ENCODE peak calls at places on chromosome 7, in nine cellular contexts. One of them, this sample, is unnamed.

GRCh38 chr7:112223310-112223709 is 16.8 kb downstream of the ZNF277 start:
- ATAC-seq in HCT116: no peak
- ATAC-seq in activated B cell treated with CpG ODN at 0.5 μM for 24 hours: no peak
- ATAC-seq in heart right ventricle: no peak
- ATAC-seq in activated naive CD8-positive, alpha-beta T cell treated with anti-CD3 and anti-CD28 coated beads, Interleukin-2, amount 10 ng/mL, durations not matched to agents 7 days and 5 days: no peak
- ATAC-seq in activated T-cell treated with anti-CD3 and anti-CD28 coated beads, Interleukin-2, amount 50 U/mL, for 4 hours: no peak
- ATAC-seq in activated CD8-positive, alpha-beta T cell treated with anti-CD3 and anti-CD28 coated beads for 36 hours: no peak
- ATAC-seq in right lobe of liver: peak
- ATAC-seq in stimulated activated memory B cell treated with anti-CD40 and anti-IgM and Interleukin-4, amounts not matched to agents 10 μg/mL and 1 μg/mL and 100 μg/mL, for 72 hours: no peak
- ATAC-seq in this sample: no peak

GRCh38 chr7:135801045-135801693 is 52.6 kb upstream of the FAM180A start:
- ATAC-seq in HCT116: peak
- ATAC-seq in activated B cell treated with CpG ODN at 0.5 μM for 24 hours: peak
- ATAC-seq in heart right ventricle: peak
- ATAC-seq in activated naive CD8-positive, alpha-beta T cell treated with anti-CD3 and anti-CD28 coated beads, Interleukin-2, amount 10 ng/mL, durations not matched to agents 7 days and 5 days: peak
- ATAC-seq in activated T-cell treated with anti-CD3 and anti-CD28 coated beads, Interleukin-2, amount 50 U/mL, for 4 hours: peak
- ATAC-seq in activated CD8-positive, alpha-beta T cell treated with anti-CD3 and anti-CD28 coated beads for 36 hours: peak
- ATAC-seq in right lobe of liver: peak
- ATAC-seq in stimulated activated memory B cell treated with anti-CD40 and anti-IgM and Interleukin-4, amounts not matched to agents 10 μg/mL and 1 μg/mL and 100 μg/mL, for 72 hours: peak
- ATAC-seq in this sample: peak

GRCh38 chr7:155885162-155886160 is 73.2 kb upstream of the SHH start:
- ATAC-seq in HCT116: no peak
- ATAC-seq in activated B cell treated with CpG ODN at 0.5 μM for 24 hours: no peak
- ATAC-seq in heart right ventricle: peak
- ATAC-seq in activated naive CD8-positive, alpha-beta T cell treated with anti-CD3 and anti-CD28 coated beads, Interleukin-2, amount 10 ng/mL, durations not matched to agents 7 days and 5 days: no peak
- ATAC-seq in activated T-cell treated with anti-CD3 and anti-CD28 coated beads, Interleukin-2, amount 50 U/mL, for 4 hours: no peak
- ATAC-seq in activated CD8-positive, alpha-beta T cell treated with anti-CD3 and anti-CD28 coated beads for 36 hours: no peak
- ATAC-seq in right lobe of liver: peak
- ATAC-seq in stimulated activated memory B cell treated with anti-CD40 and anti-IgM and Interleukin-4, amounts not matched to agents 10 μg/mL and 1 μg/mL and 100 μg/mL, for 72 hours: no peak
- ATAC-seq in this sample: peak

GRCh38 chr7:132501956-132502355 is 74.3 kb downstream of the PLXNA4 start:
- ATAC-seq in HCT116: no peak
- ATAC-seq in activated B cell treated with CpG ODN at 0.5 μM for 24 hours: no peak
- ATAC-seq in heart right ventricle: no peak
- ATAC-seq in activated naive CD8-positive, alpha-beta T cell treated with anti-CD3 and anti-CD28 coated beads, Interleukin-2, amount 10 ng/mL, durations not matched to agents 7 days and 5 days: no peak
- ATAC-seq in activated T-cell treated with anti-CD3 and anti-CD28 coated beads, Interleukin-2, amount 50 U/mL, for 4 hours: no peak
- ATAC-seq in activated CD8-positive, alpha-beta T cell treated with anti-CD3 and anti-CD28 coated beads for 36 hours: no peak
- ATAC-seq in right lobe of liver: no peak
- ATAC-seq in stimulated activated memory B cell treated with anti-CD40 and anti-IgM and Interleukin-4, amounts not matched to agents 10 μg/mL and 1 μg/mL and 100 μg/mL, for 72 hours: no peak
- ATAC-seq in this sample: peak

GRCh38 chr7:53835301-53835700 is 706.9 kb upstream of the VSTM2A start:
- ATAC-seq in HCT116: no peak
- ATAC-seq in activated B cell treated with CpG ODN at 0.5 μM for 24 hours: no peak
- ATAC-seq in heart right ventricle: no peak
- ATAC-seq in activated naive CD8-positive, alpha-beta T cell treated with anti-CD3 and anti-CD28 coated beads, Interleukin-2, amount 10 ng/mL, durations not matched to agents 7 days and 5 days: no peak
- ATAC-seq in activated T-cell treated with anti-CD3 and anti-CD28 coated beads, Interleukin-2, amount 50 U/mL, for 4 hours: no peak
- ATAC-seq in activated CD8-positive, alpha-beta T cell treated with anti-CD3 and anti-CD28 coated beads for 36 hours: no peak
- ATAC-seq in right lobe of liver: no peak
- ATAC-seq in stimulated activated memory B cell treated with anti-CD40 and anti-IgM and Interleukin-4, amounts not matched to agents 10 μg/mL and 1 μg/mL and 100 μg/mL, for 72 hours: no peak
- ATAC-seq in this sample: no peak

GRCh38 chr7:101126651-101127459 is at the start of gene SERPINE1:
- ATAC-seq in HCT116: peak
- ATAC-seq in activated B cell treated with CpG ODN at 0.5 μM for 24 hours: peak
- ATAC-seq in heart right ventricle: peak
- ATAC-seq in activated naive CD8-positive, alpha-beta T cell treated with anti-CD3 and anti-CD28 coated beads, Interleukin-2, amount 10 ng/mL, durations not matched to agents 7 days and 5 days: peak
- ATAC-seq in activated T-cell treated with anti-CD3 and anti-CD28 coated beads, Interleukin-2, amount 50 U/mL, for 4 hours: peak
- ATAC-seq in activated CD8-positive, alpha-beta T cell treated with anti-CD3 and anti-CD28 coated beads for 36 hours: peak
- ATAC-seq in right lobe of liver: peak
- ATAC-seq in stimulated activated memory B cell treated with anti-CD40 and anti-IgM and Interleukin-4, amounts not matched to agents 10 μg/mL and 1 μg/mL and 100 μg/mL, for 72 hours: peak
- ATAC-seq in this sample: peak

GRCh38 chr7:46930336-46930735 is 651.6 kb downstream of the TNS3 start:
- ATAC-seq in HCT116: no peak
- ATAC-seq in activated B cell treated with CpG ODN at 0.5 μM for 24 hours: no peak
- ATAC-seq in heart right ventricle: no peak
- ATAC-seq in activated naive CD8-positive, alpha-beta T cell treated with anti-CD3 and anti-CD28 coated beads, Interleukin-2, amount 10 ng/mL, durations not matched to agents 7 days and 5 days: no peak
- ATAC-seq in activated T-cell treated with anti-CD3 and anti-CD28 coated beads, Interleukin-2, amount 50 U/mL, for 4 hours: no peak
- ATAC-seq in activated CD8-positive, alpha-beta T cell treated with anti-CD3 and anti-CD28 coated beads for 36 hours: no peak
- ATAC-seq in right lobe of liver: no peak
- ATAC-seq in stimulated activated memory B cell treated with anti-CD40 and anti-IgM and Interleukin-4, amounts not matched to agents 10 μg/mL and 1 μg/mL and 100 μg/mL, for 72 hours: no peak
- ATAC-seq in this sample: peak

GRCh38 chr7:6536262-6536770 is 14.9 kb downstream of the GRID2IP start:
- ATAC-seq in HCT116: no peak
- ATAC-seq in activated B cell treated with CpG ODN at 0.5 μM for 24 hours: peak
- ATAC-seq in heart right ventricle: no peak
- ATAC-seq in activated naive CD8-positive, alpha-beta T cell treated with anti-CD3 and anti-CD28 coated beads, Interleukin-2, amount 10 ng/mL, durations not matched to agents 7 days and 5 days: peak
- ATAC-seq in activated T-cell treated with anti-CD3 and anti-CD28 coated beads, Interleukin-2, amount 50 U/mL, for 4 hours: peak
- ATAC-seq in activated CD8-positive, alpha-beta T cell treated with anti-CD3 and anti-CD28 coated beads for 36 hours: peak
- ATAC-seq in right lobe of liver: no peak
- ATAC-seq in stimulated activated memory B cell treated with anti-CD40 and anti-IgM and Interleukin-4, amounts not matched to agents 10 μg/mL and 1 μg/mL and 100 μg/mL, for 72 hours: no peak
- ATAC-seq in this sample: no peak

GRCh38 chr7:147858421-147858820 is 732.1 kb upstream of the C7orf33 start:
- ATAC-seq in HCT116: no peak
- ATAC-seq in activated B cell treated with CpG ODN at 0.5 μM for 24 hours: no peak
- ATAC-seq in heart right ventricle: no peak
- ATAC-seq in activated naive CD8-positive, alpha-beta T cell treated with anti-CD3 and anti-CD28 coated beads, Interleukin-2, amount 10 ng/mL, durations not matched to agents 7 days and 5 days: no peak
- ATAC-seq in activated T-cell treated with anti-CD3 and anti-CD28 coated beads, Interleukin-2, amount 50 U/mL, for 4 hours: no peak
- ATAC-seq in activated CD8-positive, alpha-beta T cell treated with anti-CD3 and anti-CD28 coated beads for 36 hours: no peak
- ATAC-seq in right lobe of liver: no peak
- ATAC-seq in stimulated activated memory B cell treated with anti-CD40 and anti-IgM and Interleukin-4, amounts not matched to agents 10 μg/mL and 1 μg/mL and 100 μg/mL, for 72 hours: no peak
- ATAC-seq in this sample: no peak

GRCh38 chr7:19698331-19698730 is 10.5 kb downstream of the POLR1F start:
- ATAC-seq in HCT116: no peak
- ATAC-seq in activated B cell treated with CpG ODN at 0.5 μM for 24 hours: no peak
- ATAC-seq in heart right ventricle: no peak
- ATAC-seq in activated naive CD8-positive, alpha-beta T cell treated with anti-CD3 and anti-CD28 coated beads, Interleukin-2, amount 10 ng/mL, durations not matched to agents 7 days and 5 days: no peak
- ATAC-seq in activated T-cell treated with anti-CD3 and anti-CD28 coated beads, Interleukin-2, amount 50 U/mL, for 4 hours: no peak
- ATAC-seq in activated CD8-positive, alpha-beta T cell treated with anti-CD3 and anti-CD28 coated beads for 36 hours: no peak
- ATAC-seq in right lobe of liver: no peak
- ATAC-seq in stimulated activated memory B cell treated with anti-CD40 and anti-IgM and Interleukin-4, amounts not matched to agents 10 μg/mL and 1 μg/mL and 100 μg/mL, for 72 hours: no peak
- ATAC-seq in this sample: no peak

GRCh38 chr7:147570390-147570789 is 1020.2 kb upstream of the C7orf33 start:
- ATAC-seq in HCT116: no peak
- ATAC-seq in activated B cell treated with CpG ODN at 0.5 μM for 24 hours: no peak
- ATAC-seq in heart right ventricle: no peak
- ATAC-seq in activated naive CD8-positive, alpha-beta T cell treated with anti-CD3 and anti-CD28 coated beads, Interleukin-2, amount 10 ng/mL, durations not matched to agents 7 days and 5 days: no peak
- ATAC-seq in activated T-cell treated with anti-CD3 and anti-CD28 coated beads, Interleukin-2, amount 50 U/mL, for 4 hours: no peak
- ATAC-seq in activated CD8-positive, alpha-beta T cell treated with anti-CD3 and anti-CD28 coated beads for 36 hours: no peak
- ATAC-seq in right lobe of liver: no peak
- ATAC-seq in stimulated activated memory B cell treated with anti-CD40 and anti-IgM and Interleukin-4, amounts not matched to agents 10 μg/mL and 1 μg/mL and 100 μg/mL, for 72 hours: no peak
- ATAC-seq in this sample: no peak

GRCh38 chr7:37354661-37355131 is 94.0 kb downstream of the ELMO1 start:
- ATAC-seq in HCT116: no peak
- ATAC-seq in activated B cell treated with CpG ODN at 0.5 μM for 24 hours: peak
- ATAC-seq in heart right ventricle: peak
- ATAC-seq in activated naive CD8-positive, alpha-beta T cell treated with anti-CD3 and anti-CD28 coated beads, Interleukin-2, amount 10 ng/mL, durations not matched to agents 7 days and 5 days: no peak
- ATAC-seq in activated T-cell treated with anti-CD3 and anti-CD28 coated beads, Interleukin-2, amount 50 U/mL, for 4 hours: peak
- ATAC-seq in activated CD8-positive, alpha-beta T cell treated with anti-CD3 and anti-CD28 coated beads for 36 hours: peak
- ATAC-seq in right lobe of liver: peak
- ATAC-seq in stimulated activated memory B cell treated with anti-CD40 and anti-IgM and Interleukin-4, amounts not matched to agents 10 μg/mL and 1 μg/mL and 100 μg/mL, for 72 hours: peak
- ATAC-seq in this sample: peak

GRCh38 chr7:112157072-112157471 is 49.1 kb downstream of the DOCK4 start:
- ATAC-seq in HCT116: no peak
- ATAC-seq in activated B cell treated with CpG ODN at 0.5 μM for 24 hours: no peak
- ATAC-seq in heart right ventricle: no peak
- ATAC-seq in activated naive CD8-positive, alpha-beta T cell treated with anti-CD3 and anti-CD28 coated beads, Interleukin-2, amount 10 ng/mL, durations not matched to agents 7 days and 5 days: no peak
- ATAC-seq in activated T-cell treated with anti-CD3 and anti-CD28 coated beads, Interleukin-2, amount 50 U/mL, for 4 hours: no peak
- ATAC-seq in activated CD8-positive, alpha-beta T cell treated with anti-CD3 and anti-CD28 coated beads for 36 hours: no peak
- ATAC-seq in right lobe of liver: no peak
- ATAC-seq in stimulated activated memory B cell treated with anti-CD40 and anti-IgM and Interleukin-4, amounts not matched to agents 10 μg/mL and 1 μg/mL and 100 μg/mL, for 72 hours: no peak
- ATAC-seq in this sample: no peak

GRCh38 chr7:17915168-17915567 is 25.1 kb downstream of the SNX13 start:
- ATAC-seq in HCT116: no peak
- ATAC-seq in activated B cell treated with CpG ODN at 0.5 μM for 24 hours: no peak
- ATAC-seq in heart right ventricle: no peak
- ATAC-seq in activated naive CD8-positive, alpha-beta T cell treated with anti-CD3 and anti-CD28 coated beads, Interleukin-2, amount 10 ng/mL, durations not matched to agents 7 days and 5 days: no peak
- ATAC-seq in activated T-cell treated with anti-CD3 and anti-CD28 coated beads, Interleukin-2, amount 50 U/mL, for 4 hours: no peak
- ATAC-seq in activated CD8-positive, alpha-beta T cell treated with anti-CD3 and anti-CD28 coated beads for 36 hours: no peak
- ATAC-seq in right lobe of liver: no peak
- ATAC-seq in stimulated activated memory B cell treated with anti-CD40 and anti-IgM and Interleukin-4, amounts not matched to agents 10 μg/mL and 1 μg/mL and 100 μg/mL, for 72 hours: no peak
- ATAC-seq in this sample: no peak

GRCh38 chr7:36526720-36527548 is 137.3 kb downstream of the ANLN start:
- ATAC-seq in HCT116: peak
- ATAC-seq in activated B cell treated with CpG ODN at 0.5 μM for 24 hours: no peak
- ATAC-seq in heart right ventricle: no peak
- ATAC-seq in activated naive CD8-positive, alpha-beta T cell treated with anti-CD3 and anti-CD28 coated beads, Interleukin-2, amount 10 ng/mL, durations not matched to agents 7 days and 5 days: no peak
- ATAC-seq in activated T-cell treated with anti-CD3 and anti-CD28 coated beads, Interleukin-2, amount 50 U/mL, for 4 hours: peak
- ATAC-seq in activated CD8-positive, alpha-beta T cell treated with anti-CD3 and anti-CD28 coated beads for 36 hours: peak
- ATAC-seq in right lobe of liver: no peak
- ATAC-seq in stimulated activated memory B cell treated with anti-CD40 and anti-IgM and Interleukin-4, amounts not matched to agents 10 μg/mL and 1 μg/mL and 100 μg/mL, for 72 hours: peak
- ATAC-seq in this sample: no peak

GRCh38 chr7:133434246-133434865 is 181.5 kb downstream of the EXOC4 start:
- ATAC-seq in HCT116: no peak
- ATAC-seq in activated B cell treated with CpG ODN at 0.5 μM for 24 hours: no peak
- ATAC-seq in heart right ventricle: no peak
- ATAC-seq in activated naive CD8-positive, alpha-beta T cell treated with anti-CD3 and anti-CD28 coated beads, Interleukin-2, amount 10 ng/mL, durations not matched to agents 7 days and 5 days: no peak
- ATAC-seq in activated T-cell treated with anti-CD3 and anti-CD28 coated beads, Interleukin-2, amount 50 U/mL, for 4 hours: no peak
- ATAC-seq in activated CD8-positive, alpha-beta T cell treated with anti-CD3 and anti-CD28 coated beads for 36 hours: no peak
- ATAC-seq in right lobe of liver: peak
- ATAC-seq in stimulated activated memory B cell treated with anti-CD40 and anti-IgM and Interleukin-4, amounts not matched to agents 10 μg/mL and 1 μg/mL and 100 μg/mL, for 72 hours: peak
- ATAC-seq in this sample: no peak

GRCh38 chr7:57415326-57415725 is 34.7 kb upstream of the ZNF716 start:
- ATAC-seq in HCT116: no peak
- ATAC-seq in activated B cell treated with CpG ODN at 0.5 μM for 24 hours: no peak
- ATAC-seq in heart right ventricle: no peak
- ATAC-seq in activated naive CD8-positive, alpha-beta T cell treated with anti-CD3 and anti-CD28 coated beads, Interleukin-2, amount 10 ng/mL, durations not matched to agents 7 days and 5 days: no peak
- ATAC-seq in activated T-cell treated with anti-CD3 and anti-CD28 coated beads, Interleukin-2, amount 50 U/mL, for 4 hours: no peak
- ATAC-seq in activated CD8-positive, alpha-beta T cell treated with anti-CD3 and anti-CD28 coated beads for 36 hours: no peak
- ATAC-seq in right lobe of liver: no peak
- ATAC-seq in stimulated activated memory B cell treated with anti-CD40 and anti-IgM and Interleukin-4, amounts not matched to agents 10 μg/mL and 1 μg/mL and 100 μg/mL, for 72 hours: no peak
- ATAC-seq in this sample: no peak

GRCh38 chr7:151157645-151158329 is 9.7 kb downstream of the GBX1 start:
- ATAC-seq in HCT116: peak
- ATAC-seq in activated B cell treated with CpG ODN at 0.5 μM for 24 hours: no peak
- ATAC-seq in heart right ventricle: no peak
- ATAC-seq in activated naive CD8-positive, alpha-beta T cell treated with anti-CD3 and anti-CD28 coated beads, Interleukin-2, amount 10 ng/mL, durations not matched to agents 7 days and 5 days: no peak
- ATAC-seq in activated T-cell treated with anti-CD3 and anti-CD28 coated beads, Interleukin-2, amount 50 U/mL, for 4 hours: no peak
- ATAC-seq in activated CD8-positive, alpha-beta T cell treated with anti-CD3 and anti-CD28 coated beads for 36 hours: no peak
- ATAC-seq in right lobe of liver: no peak
- ATAC-seq in stimulated activated memory B cell treated with anti-CD40 and anti-IgM and Interleukin-4, amounts not matched to agents 10 μg/mL and 1 μg/mL and 100 μg/mL, for 72 hours: no peak
- ATAC-seq in this sample: no peak

GRCh38 chr7:118369987-118370386 is 145.5 kb downstream of the ANKRD7 start:
- ATAC-seq in HCT116: no peak
- ATAC-seq in activated B cell treated with CpG ODN at 0.5 μM for 24 hours: no peak
- ATAC-seq in heart right ventricle: no peak
- ATAC-seq in activated naive CD8-positive, alpha-beta T cell treated with anti-CD3 and anti-CD28 coated beads, Interleukin-2, amount 10 ng/mL, durations not matched to agents 7 days and 5 days: no peak
- ATAC-seq in activated T-cell treated with anti-CD3 and anti-CD28 coated beads, Interleukin-2, amount 50 U/mL, for 4 hours: no peak
- ATAC-seq in activated CD8-positive, alpha-beta T cell treated with anti-CD3 and anti-CD28 coated beads for 36 hours: no peak
- ATAC-seq in right lobe of liver: no peak
- ATAC-seq in stimulated activated memory B cell treated with anti-CD40 and anti-IgM and Interleukin-4, amounts not matched to agents 10 μg/mL and 1 μg/mL and 100 μg/mL, for 72 hours: no peak
- ATAC-seq in this sample: no peak

GRCh38 chr7:10974717-10975032 is 1.0 kb downstream of the PHF14 start:
- ATAC-seq in HCT116: no peak
- ATAC-seq in activated B cell treated with CpG ODN at 0.5 μM for 24 hours: no peak
- ATAC-seq in heart right ventricle: no peak
- ATAC-seq in activated naive CD8-positive, alpha-beta T cell treated with anti-CD3 and anti-CD28 coated beads, Interleukin-2, amount 10 ng/mL, durations not matched to agents 7 days and 5 days: no peak
- ATAC-seq in activated T-cell treated with anti-CD3 and anti-CD28 coated beads, Interleukin-2, amount 50 U/mL, for 4 hours: no peak
- ATAC-seq in activated CD8-positive, alpha-beta T cell treated with anti-CD3 and anti-CD28 coated beads for 36 hours: no peak
- ATAC-seq in right lobe of liver: no peak
- ATAC-seq in stimulated activated memory B cell treated with anti-CD40 and anti-IgM and Interleukin-4, amounts not matched to agents 10 μg/mL and 1 μg/mL and 100 μg/mL, for 72 hours: no peak
- ATAC-seq in this sample: no peak

GRCh38 chr7:35026154-35026553 is 11.1 kb downstream of the DPY19L1 start:
- ATAC-seq in HCT116: peak
- ATAC-seq in activated B cell treated with CpG ODN at 0.5 μM for 24 hours: no peak
- ATAC-seq in heart right ventricle: no peak
- ATAC-seq in activated naive CD8-positive, alpha-beta T cell treated with anti-CD3 and anti-CD28 coated beads, Interleukin-2, amount 10 ng/mL, durations not matched to agents 7 days and 5 days: no peak
- ATAC-seq in activated T-cell treated with anti-CD3 and anti-CD28 coated beads, Interleukin-2, amount 50 U/mL, for 4 hours: no peak
- ATAC-seq in activated CD8-positive, alpha-beta T cell treated with anti-CD3 and anti-CD28 coated beads for 36 hours: no peak
- ATAC-seq in right lobe of liver: no peak
- ATAC-seq in stimulated activated memory B cell treated with anti-CD40 and anti-IgM and Interleukin-4, amounts not matched to agents 10 μg/mL and 1 μg/mL and 100 μg/mL, for 72 hours: no peak
- ATAC-seq in this sample: no peak

GRCh38 chr7:131648491-131648890 is 92.1 kb upstream of the PODXL start:
- ATAC-seq in HCT116: no peak
- ATAC-seq in activated B cell treated with CpG ODN at 0.5 μM for 24 hours: no peak
- ATAC-seq in heart right ventricle: no peak
- ATAC-seq in activated naive CD8-positive, alpha-beta T cell treated with anti-CD3 and anti-CD28 coated beads, Interleukin-2, amount 10 ng/mL, durations not matched to agents 7 days and 5 days: no peak
- ATAC-seq in activated T-cell treated with anti-CD3 and anti-CD28 coated beads, Interleukin-2, amount 50 U/mL, for 4 hours: no peak
- ATAC-seq in activated CD8-positive, alpha-beta T cell treated with anti-CD3 and anti-CD28 coated beads for 36 hours: no peak
- ATAC-seq in right lobe of liver: no peak
- ATAC-seq in stimulated activated memory B cell treated with anti-CD40 and anti-IgM and Interleukin-4, amounts not matched to agents 10 μg/mL and 1 μg/mL and 100 μg/mL, for 72 hours: no peak
- ATAC-seq in this sample: peak

GRCh38 chr7:68963547-68963946 is 634.7 kb upstream of the AUTS2 start:
- ATAC-seq in HCT116: no peak
- ATAC-seq in activated B cell treated with CpG ODN at 0.5 μM for 24 hours: no peak
- ATAC-seq in heart right ventricle: no peak
- ATAC-seq in activated naive CD8-positive, alpha-beta T cell treated with anti-CD3 and anti-CD28 coated beads, Interleukin-2, amount 10 ng/mL, durations not matched to agents 7 days and 5 days: no peak
- ATAC-seq in activated T-cell treated with anti-CD3 and anti-CD28 coated beads, Interleukin-2, amount 50 U/mL, for 4 hours: no peak
- ATAC-seq in activated CD8-positive, alpha-beta T cell treated with anti-CD3 and anti-CD28 coated beads for 36 hours: no peak
- ATAC-seq in right lobe of liver: no peak
- ATAC-seq in stimulated activated memory B cell treated with anti-CD40 and anti-IgM and Interleukin-4, amounts not matched to agents 10 μg/mL and 1 μg/mL and 100 μg/mL, for 72 hours: no peak
- ATAC-seq in this sample: peak

GRCh38 chr7:90825779-90826178 is 229.7 kb downstream of the CDK14 start:
- ATAC-seq in HCT116: no peak
- ATAC-seq in activated B cell treated with CpG ODN at 0.5 μM for 24 hours: no peak
- ATAC-seq in heart right ventricle: no peak
- ATAC-seq in activated naive CD8-positive, alpha-beta T cell treated with anti-CD3 and anti-CD28 coated beads, Interleukin-2, amount 10 ng/mL, durations not matched to agents 7 days and 5 days: no peak
- ATAC-seq in activated T-cell treated with anti-CD3 and anti-CD28 coated beads, Interleukin-2, amount 50 U/mL, for 4 hours: no peak
- ATAC-seq in activated CD8-positive, alpha-beta T cell treated with anti-CD3 and anti-CD28 coated beads for 36 hours: no peak
- ATAC-seq in right lobe of liver: no peak
- ATAC-seq in stimulated activated memory B cell treated with anti-CD40 and anti-IgM and Interleukin-4, amounts not matched to agents 10 μg/mL and 1 μg/mL and 100 μg/mL, for 72 hours: no peak
- ATAC-seq in this sample: peak

GRCh38 chr7:91869661-91870060 is 10.8 kb downstream of the MTERF1 start:
- ATAC-seq in HCT116: peak
- ATAC-seq in activated B cell treated with CpG ODN at 0.5 μM for 24 hours: no peak
- ATAC-seq in heart right ventricle: no peak
- ATAC-seq in activated naive CD8-positive, alpha-beta T cell treated with anti-CD3 and anti-CD28 coated beads, Interleukin-2, amount 10 ng/mL, durations not matched to agents 7 days and 5 days: no peak
- ATAC-seq in activated T-cell treated with anti-CD3 and anti-CD28 coated beads, Interleukin-2, amount 50 U/mL, for 4 hours: no peak
- ATAC-seq in activated CD8-positive, alpha-beta T cell treated with anti-CD3 and anti-CD28 coated beads for 36 hours: no peak
- ATAC-seq in right lobe of liver: no peak
- ATAC-seq in stimulated activated memory B cell treated with anti-CD40 and anti-IgM and Interleukin-4, amounts not matched to agents 10 μg/mL and 1 μg/mL and 100 μg/mL, for 72 hours: no peak
- ATAC-seq in this sample: no peak